ENCODE peak calls at places on chromosome 15, in nine cellular contexts. N, Z, T, D, S, H, C, A and J are unnamed samples.

GRCh38 chr15:98735895-98736617 is 87.7 kb downstream of the IGF1R start:
- DNase-seq in S (no peak), Z (no peak), A (no peak), C (no peak), D (no peak), H (no peak), N (no peak), T (no peak), J (no peak)

GRCh38 chr15:73362900-73363299 is 5.9 kb downstream of the HCN4 start:
- DNase-seq in T (no peak), H (no peak), D (no peak), N (no peak), Z (no peak), A (no peak), C (no peak), S (no peak), J (no peak)

GRCh38 chr15:62617741-62618140 is 424.8 kb upstream of the TPM1 start:
- DNase-seq in Z (peak), N (no peak), S (no peak), H (no peak), T (no peak), C (no peak), A (no peak), D (no peak), J (no peak)

GRCh38 chr15:72195101-72195511 is 2.5 kb downstream of the GRAMD2A start:
- DNase-seq in H (no peak), D (no peak), Z (no peak), C (no peak), T (peak), S (no peak), N (no peak), A (no peak), J (no peak)

GRCh38 chr15:66698318-66698961 is 3.6 kb upstream of the SMAD6 start:
- DNase-seq in T (peak), D (no peak), C (peak), S (peak), H (no peak), N (peak), A (no peak), Z (peak), J (no peak)

GRCh38 chr15:89088605-89089315 is 504 bp downstream of the ABHD2 start:
- DNase-seq in C (no peak), S (no peak), Z (peak), D (no peak), N (peak), H (peak), A (peak), T (no peak), J (peak)

GRCh38 chr15:35559683-35560082 is 13.7 kb upstream of the DPH6 start:
- DNase-seq in Z (no peak), N (no peak), A (no peak), H (no peak), S (no peak), T (no peak), C (no peak), D (no peak), J (no peak)

GRCh38 chr15:74830868-74831267 is 4.4 kb downstream of the CPLX3 start:
- DNase-seq in T (no peak), H (no peak), D (no peak), C (no peak), A (no peak), Z (no peak), S (no peak), N (no peak), J (no peak)

GRCh38 chr15:92159481-92159880 is 234.2 kb upstream of the ST8SIA2 start:
- DNase-seq in Z (no peak), H (no peak), C (no peak), N (no peak), D (no peak), A (no peak), T (no peak), S (no peak), J (no peak)

GRCh38 chr15:59444980-59445500 is 7.1 kb downstream of the FAM81A start:
- DNase-seq in Z (no peak), S (no peak), T (no peak), H (no peak), N (no peak), D (no peak), C (no peak), A (no peak), J (no peak)

GRCh38 chr15:57866149-57866736 is 159.7 kb downstream of the POLR2M start:
- DNase-seq in D (no peak), N (peak), S (peak), C (peak), Z (peak), A (no peak), H (no peak), T (peak), J (peak)

GRCh38 chr15:50884583-50884982 is 23.9 kb upstream of the AP4E1 start:
- DNase-seq in D (no peak), C (no peak), H (no peak), T (no peak), A (no peak), N (no peak), Z (peak), S (no peak), J (no peak)

GRCh38 chr15:80152896-80153876 is at the start of gene FAH:
- DNase-seq in T (peak), S (no peak), A (no peak), H (no peak), N (peak), C (no peak), Z (peak), D (no peak), J (peak)

GRCh38 chr15:88739541-88739940 is 63.7 kb upstream of the ACAN start:
- DNase-seq in Z (no peak), D (no peak), H (no peak), N (no peak), C (no peak), A (no peak), T (no peak), S (no peak), J (no peak)

GRCh38 chr15:69595009-69595825 is 142.6 kb downstream of the RPLP1 start:
- DNase-seq in D (no peak), Z (peak), C (no peak), T (no peak), S (no peak), A (peak), N (no peak), H (no peak), J (no peak)

GRCh38 chr15:91039996-91040395 is 17.6 kb upstream of the VPS33B start:
- DNase-seq in D (no peak), A (no peak), T (no peak), S (no peak), Z (no peak), H (no peak), C (no peak), N (no peak), J (no peak)

GRCh38 chr15:44956388-44956787 is at the start of gene TERB2:
- DNase-seq in Z (no peak), S (no peak), A (no peak), C (no peak), N (no peak), D (no peak), H (no peak), T (no peak), J (no peak)

GRCh38 chr15:39685999-39686613 is 96.5 kb downstream of the FSIP1 start:
- DNase-seq in D (no peak), A (peak), Z (peak), C (peak), N (peak), H (no peak), S (peak), T (peak), J (peak)

GRCh38 chr15:49902791-49903481 is 216.1 kb downstream of the ATP8B4 start:
- DNase-seq in D (no peak), N (no peak), H (no peak), C (no peak), A (no peak), Z (peak), T (no peak), S (no peak), J (no peak)

GRCh38 chr15:80404057-80404718 is at the start of gene ARNT2:
- DNase-seq in T (no peak), A (no peak), Z (peak), N (peak), D (no peak), S (peak), H (no peak), C (peak), J (no peak)